ENCODE peak calls at places on chromosomes 5 and 9, in six cellular contexts. V is endothelial cell of umbilical vein; B is AG04450; Y is effector memory CD4-positive, alpha-beta T cell; Q is mammary epithelial cell; I is CD4-positive, alpha-beta memory T cell. A is an unnamed sample.

GRCh38 chr5:150593996-150594395 is 46.5 kb upstream of the SYNPO start:
- DNase-seq in V (no peak), B (no peak), Y (no peak), Q (no peak), I (no peak), A (no peak)

GRCh38 chr9:135130266-135130976 is 43.0 kb downstream of the OLFM1 start:
- DNase-seq in V (no peak), B (no peak), Y (no peak), Q (peak), I (no peak), A (no peak)

GRCh38 chr5:5609935-5610334 is 187.5 kb downstream of the ICE1 start:
- DNase-seq in V (no peak), B (no peak), Y (no peak), Q (no peak), I (no peak), A (no peak)

GRCh38 chr5:40355842-40356241 is 323.9 kb upstream of the PTGER4 start:
- DNase-seq in V (no peak), B (no peak), Y (no peak), Q (no peak), I (no peak), A (no peak)

GRCh38 chr9:130325921-130326320 is 60.4 kb downstream of the HMCN2 start:
- DNase-seq in V (no peak), B (no peak), Y (no peak), Q (no peak), I (no peak), A (no peak)

GRCh38 chr5:138444774-138445546 is 6.1 kb downstream of the REEP2 start:
- DNase-seq in V (no peak), B (no peak), Y (no peak), Q (no peak), I (no peak), A (no peak)

GRCh38 chr5:129097498-129098296 is 3.1 kb downstream of the ISOC1 start:
- DNase-seq in V (no peak), B (no peak), Y (no peak), Q (no peak), I (no peak), A (no peak)

GRCh38 chr5:114367029-114367428 is 5.2 kb downstream of the KCNN2 start:
- DNase-seq in V (peak), B (no peak), Y (no peak), Q (peak), I (no peak), A (no peak)

GRCh38 chr9:136255896-136256890 is 10.6 kb upstream of the QSOX2 start:
- DNase-seq in V (no peak), B (no peak), Y (no peak), Q (no peak), I (no peak), A (no peak)

GRCh38 chr9:98709968-98710965 is 1.5 kb upstream of the GABBR2 start:
- DNase-seq in V (peak), B (peak), Y (no peak), Q (peak), I (no peak), A (no peak)

GRCh38 chr5:168317521-168318147 is 26.2 kb downstream of the WWC1 start:
- DNase-seq in V (peak), B (peak), Y (no peak), Q (peak), I (no peak), A (no peak)

GRCh38 chr9:120312031-120312430 is 267.9 kb downstream of the CDK5RAP2 start:
- DNase-seq in V (no peak), B (no peak), Y (no peak), Q (no peak), I (no peak), A (no peak)

GRCh38 chr9:138102246-138103051 is 224.9 kb downstream of the CACNA1B start:
- DNase-seq in V (no peak), B (no peak), Y (no peak), Q (no peak), I (no peak), A (no peak)

GRCh38 chr5:143350790-143351603 is 52.5 kb downstream of the NR3C1 start:
- DNase-seq in V (peak), B (peak), Y (no peak), Q (peak), I (no peak), A (no peak)

GRCh38 chr9:134683714-134684374 is 42.2 kb downstream of the COL5A1 start:
- DNase-seq in V (no peak), B (no peak), Y (no peak), Q (no peak), I (no peak), A (no peak)

GRCh38 chr9:124368692-124369091 is 46.5 kb downstream of the PSMB7 start:
- DNase-seq in V (no peak), B (no peak), Y (no peak), Q (no peak), I (no peak), A (no peak)

GRCh38 chr9:89640391-89640790 is 35.6 kb downstream of the GADD45G start:
- DNase-seq in V (no peak), B (no peak), Y (no peak), Q (no peak), I (no peak), A (no peak)

GRCh38 chr5:33538201-33538600 is 97.4 kb downstream of the TARS1 start:
- DNase-seq in V (no peak), B (no peak), Y (no peak), Q (no peak), I (no peak), A (no peak)

GRCh38 chr5:179147991-179148702 is 88.0 kb downstream of the ZNF354C start:
- DNase-seq in V (no peak), B (no peak), Y (no peak), Q (no peak), I (no peak), A (no peak)

GRCh38 chr5:89399553-89399952 is 516.6 kb upstream of the MEF2C start:
- DNase-seq in V (peak), B (no peak), Y (no peak), Q (peak), I (no peak), A (no peak)

GRCh38 chr9:110875275-110875674 is 163.0 kb downstream of the LPAR1 start:
- DNase-seq in V (no peak), B (no peak), Y (no peak), Q (no peak), I (no peak), A (no peak)

GRCh38 chr9:135819905-135820304 is 87.4 kb downstream of the CAMSAP1 start:
- DNase-seq in V (no peak), B (no peak), Y (no peak), Q (no peak), I (no peak), A (no peak)

GRCh38 chr5:122101636-122102285 is 23.7 kb upstream of the LOX start:
- DNase-seq in V (peak), B (no peak), Y (no peak), Q (peak), I (no peak), A (no peak)

GRCh38 chr9:126307306-126308061 is 19.1 kb upstream of the MVB12B start:
- DNase-seq in V (no peak), B (no peak), Y (no peak), Q (no peak), I (no peak), A (peak)

GRCh38 chr5:40689442-40689841 is 9.7 kb downstream of the PTGER4 start:
- DNase-seq in V (peak), B (peak), Y (no peak), Q (peak), I (no peak), A (no peak)

GRCh38 chr5:119400248-119400647 is 44.4 kb downstream of the TNFAIP8 start:
- DNase-seq in V (no peak), B (no peak), Y (no peak), Q (peak), I (no peak), A (no peak)

GRCh38 chr5:12848709-12849108 is 944.5 kb upstream of the CTNND2 start:
- DNase-seq in V (no peak), B (no peak), Y (no peak), Q (peak), I (no peak), A (no peak)

GRCh38 chr5:33300209-33300742 is 140.5 kb upstream of the TARS1 start:
- DNase-seq in V (no peak), B (no peak), Y (no peak), Q (peak), I (no peak), A (no peak)

GRCh38 chr5:148830220-148830619 is 3.8 kb downstream of the ADRB2 start:
- DNase-seq in V (no peak), B (no peak), Y (no peak), Q (no peak), I (no peak), A (no peak)

GRCh38 chr5:83044941-83045340 is 32.3 kb downstream of the TMEM167A start:
- DNase-seq in V (peak), B (no peak), Y (no peak), Q (no peak), I (no peak), A (no peak)

GRCh38 chr9:116574027-116574679 is 113.0 kb upstream of the TRIM32 start:
- DNase-seq in V (no peak), B (no peak), Y (no peak), Q (no peak), I (no peak), A (no peak)

GRCh38 chr9:119369670-119370366 is 583 bp upstream of the BRINP1 start:
- DNase-seq in V (no peak), B (no peak), Y (no peak), Q (no peak), I (no peak), A (no peak)

GRCh38 chr9:136943291-136944093 is 1.0 kb downstream of the FBXW5 start:
- DNase-seq in V (no peak), B (no peak), Y (no peak), Q (peak), I (peak), A (no peak)

GRCh38 chr9:131277673-131278420 is 1.5 kb upstream of the FAM78A start:
- DNase-seq in V (peak), B (peak), Y (peak), Q (peak), I (peak), A (peak)

GRCh38 chr9:108048406-108049025 is 558.9 kb upstream of the KLF4 start:
- DNase-seq in V (no peak), B (no peak), Y (no peak), Q (peak), I (no peak), A (no peak)
- H3K27ac ChIP-seq in V (peak), B (peak), Y (no peak), Q (peak), I (no peak), A (no peak)

GRCh38 chr5:93601053-93601429 is 18.0 kb downstream of the NR2F1 start:
- DNase-seq in V (no peak), B (no peak), Y (no peak), Q (no peak), I (no peak), A (no peak)
- H3K27ac ChIP-seq in V (no peak), B (peak), Y (no peak), Q (no peak), I (no peak), A (peak)

DNA sequence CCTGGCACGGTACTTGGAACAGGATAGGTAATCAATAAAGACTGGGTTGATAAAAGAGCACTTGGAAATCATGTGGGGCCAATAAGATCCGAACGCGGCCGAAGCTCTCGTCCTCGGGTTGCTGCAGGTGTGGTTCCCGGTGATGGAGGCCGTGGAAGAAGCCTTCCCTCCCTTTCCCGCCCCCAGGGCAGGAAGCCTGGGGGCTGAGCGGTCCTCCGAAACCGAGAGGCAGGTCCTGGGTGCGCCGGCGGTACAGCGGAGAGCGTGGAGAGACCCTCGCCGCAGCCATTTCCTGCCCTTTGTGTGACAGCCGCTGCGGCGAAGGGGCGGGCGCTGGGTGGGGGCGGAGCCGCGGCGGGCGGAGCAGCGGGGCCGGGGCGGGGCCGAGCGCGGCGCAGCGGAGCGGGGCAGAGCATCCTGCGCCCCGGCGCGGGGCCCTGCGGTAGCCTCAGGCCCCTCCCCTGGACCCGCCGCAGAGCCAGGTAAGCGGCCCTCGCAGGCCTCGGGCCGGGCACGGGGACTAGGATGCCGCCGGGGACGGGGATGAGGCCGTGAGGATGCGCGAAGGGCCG is at the start of gene CYFIP2:
- DNase-seq in V (peak), B (no peak), Y (peak), Q (peak), I (peak), A (peak)
- H3K27ac ChIP-seq in V (no peak), B (no peak), Y (peak), Q (no peak), I (peak), A (peak)

GRCh38 chr9:121750259-121750714 is 98.9 kb downstream of the DAB2IP start:
- DNase-seq in V (no peak), B (no peak), Y (no peak), Q (no peak), I (no peak), A (no peak)
- H3K27ac ChIP-seq in V (no peak), B (no peak), Y (no peak), Q (no peak), I (no peak), A (peak)

DNA sequence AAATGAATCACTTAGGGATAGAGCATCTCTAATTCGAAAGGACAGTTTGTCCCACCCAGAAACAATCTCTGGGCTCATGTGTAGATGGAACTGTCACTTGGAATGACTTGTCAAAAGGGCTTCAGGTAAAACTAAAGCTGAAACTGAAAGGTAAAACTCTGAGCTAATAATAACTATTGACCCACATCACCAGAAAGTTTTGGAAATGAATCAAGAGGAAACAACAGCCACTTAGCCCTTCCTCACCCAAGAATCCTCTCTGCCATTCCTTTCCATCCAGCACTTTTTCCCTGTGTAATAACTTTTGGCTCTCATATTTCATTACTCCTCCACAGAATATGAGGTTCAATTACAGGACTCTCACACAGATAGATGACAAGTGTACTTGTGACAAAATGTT is 14.0 kb upstream of the GLRX start:
- DNase-seq in V (peak), B (no peak), Y (no peak), Q (no peak), I (no peak), A (no peak)
- H3K27ac ChIP-seq in V (no peak), B (no peak), Y (peak), Q (no peak), I (peak), A (no peak)

GRCh38 chr5:72871358-72872024 is 55.0 kb downstream of the TNPO1 start:
- DNase-seq in V (peak), B (no peak), Y (no peak), Q (no peak), I (no peak), A (no peak)
- H3K27ac ChIP-seq in V (peak), B (no peak), Y (no peak), Q (no peak), I (no peak), A (no peak)

GRCh38 chr9:68966496-68966944 is 47.4 kb downstream of the PRKACG start:
- DNase-seq in V (no peak), B (no peak), Y (no peak), Q (no peak), I (no peak), A (no peak)

GRCh38 chr9:68973619-68974018 is 40.3 kb downstream of the PRKACG start:
- DNase-seq in V (no peak), B (no peak), Y (no peak), Q (no peak), I (no peak), A (no peak)

GRCh38 chr9:68967800-68968199 is 46.1 kb downstream of the PRKACG start:
- DNase-seq in V (no peak), B (no peak), Y (no peak), Q (no peak), I (no peak), A (no peak)

GRCh38 chr9:68970150-68970549 is 43.8 kb downstream of the PRKACG start:
- DNase-seq in V (no peak), B (no peak), Y (no peak), Q (no peak), I (no peak), A (no peak)

GRCh38 chr9:68969538-68969937 is 44.4 kb downstream of the PRKACG start:
- DNase-seq in V (no peak), B (no peak), Y (no peak), Q (no peak), I (no peak), A (no peak)
- H3K27ac ChIP-seq in V (no peak), B (no peak), Y (no peak), Q (no peak), I (no peak), A (no peak)

GRCh38 chr5:124678992-124679519 is 67.4 kb downstream of the ZNF608 start:
- DNase-seq in V (no peak), B (no peak), Y (no peak), Q (no peak), I (no peak), A (no peak)

GRCh38 chr5:124679578-124680210 is 66.7 kb downstream of the ZNF608 start:
- DNase-seq in V (no peak), B (no peak), Y (no peak), Q (no peak), I (no peak), A (no peak)

GRCh38 chr5:124677376-124677998 is 69.0 kb downstream of the ZNF608 start:
- DNase-seq in V (peak), B (no peak), Y (no peak), Q (no peak), I (no peak), A (no peak)

GRCh38 chr5:124677999-124678385 is 68.4 kb downstream of the ZNF608 start:
- DNase-seq in V (no peak), B (no peak), Y (no peak), Q (no peak), I (no peak), A (no peak)

GRCh38 chr5:124678478-124678877 is 68.0 kb downstream of the ZNF608 start:
- DNase-seq in V (no peak), B (no peak), Y (no peak), Q (peak), I (no peak), A (peak)
- H3K27ac ChIP-seq in V (no peak), B (no peak), Y (no peak), Q (no peak), I (no peak), A (peak)

GRCh38 chr5:172981931-172982330 is 1.6 kb upstream of the ATP6V0E1 start:
- DNase-seq in V (no peak), B (no peak), Y (no peak), Q (no peak), I (no peak), A (no peak)
- H3K27ac ChIP-seq in V (no peak), B (no peak), Y (no peak), Q (no peak), I (peak), A (no peak)

A was measured in caudate nucleus.